ENCODE peak calls at places on chromosomes 11 and 22, in four cellular contexts. V is GM12878, I is K562, A is HepG2. H is an unnamed sample.

GRCh38 chr11:67373916-67374570 is 645 bp upstream of the CLCF1 start:
- DNase-seq in A (peak; percentile 82), V (no peak), I (peak; percentile 84), H (peak; percentile 52)

GRCh38 chr22:37806409-37807338 is 1.1 kb upstream of the GCAT start:
- DNase-seq in A (peak; percentile 34), I (peak; percentile 64), V (no peak), H (no peak)

GRCh38 chr11:65309006-65309405 is 5.7 kb upstream of the CDC42EP2 start:
- DNase-seq in V (no peak), A (no peak), I (no peak), H (no peak)

GRCh38 chr22:46853191-46853590 is 90.7 kb downstream of the TBC1D22A start:
- DNase-seq in V (no peak), A (no peak), I (no peak), H (no peak)

GRCh38 chr11:20608938-20609337 is 9.5 kb downstream of the SLC6A5 start:
- DNase-seq in I (no peak), V (no peak), A (no peak), H (no peak)

GRCh38 chr22:26045051-26045450 is 124.2 kb upstream of the SEZ6L start:
- DNase-seq in V (no peak), A (no peak), I (no peak), H (no peak)

GRCh38 chr11:85459304-85459703 is 167.8 kb downstream of the DLG2 start:
- DNase-seq in I (no peak), V (no peak), A (no peak), H (no peak)

GRCh38 chr11:35144103-35144741 is 5.3 kb downstream of the CD44 start:
- DNase-seq in A (no peak), I (no peak), V (peak; percentile 85), H (no peak)

GRCh38 chr11:113296016-113296415 is 18.4 kb upstream of the TTC12 start:
- DNase-seq in V (no peak), I (no peak), A (no peak), H (no peak)

GRCh38 chr11:131301306-131301705 is 69.1 kb upstream of the NTM start:
- DNase-seq in A (no peak), V (no peak), I (no peak), H (no peak)

GRCh38 chr11:131302831-131303230 is 67.6 kb upstream of the NTM start:
- DNase-seq in V (no peak), I (no peak), A (no peak), H (no peak)

GRCh38 chr11:131300304-131300703 is 70.1 kb upstream of the NTM start:
- DNase-seq in V (no peak), I (no peak), A (no peak), H (no peak)

DNA sequence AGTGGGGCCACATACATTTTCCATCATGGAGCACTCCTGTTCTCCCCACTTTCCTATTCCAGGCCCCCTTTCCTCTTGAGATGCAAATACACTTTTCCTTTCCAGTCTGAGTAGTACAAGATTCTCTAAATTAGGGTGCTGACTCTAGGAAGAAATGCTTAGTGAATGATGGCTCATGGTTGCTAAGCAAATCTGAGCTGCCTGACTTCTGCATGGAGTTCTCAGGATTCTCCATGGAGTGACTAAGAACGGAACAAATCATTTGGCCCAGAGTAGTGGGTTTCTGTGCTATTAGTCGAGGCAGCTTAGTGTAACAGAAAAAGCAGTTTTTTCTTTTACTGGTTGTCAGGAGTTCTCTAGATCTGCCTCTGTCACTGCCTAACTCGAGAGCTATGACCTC is 65.4 kb upstream of the NTM start:
- DNase-seq in V (no peak), I (no peak), A (no peak), H (no peak)
- TF ChIP-seq FOXM1 in V (no peak), I (no peak), A (no peak), H (no peak)

GRCh38 chr11:43521471-43521870 is 159.1 kb upstream of the HSD17B12 start:
- DNase-seq in I (no peak), V (no peak), A (no peak), H (no peak)

GRCh38 chr11:43518407-43519165 is 159.9 kb downstream of the TTC17 start:
- DNase-seq in A (no peak), V (no peak), I (no peak), H (no peak)

DNA sequence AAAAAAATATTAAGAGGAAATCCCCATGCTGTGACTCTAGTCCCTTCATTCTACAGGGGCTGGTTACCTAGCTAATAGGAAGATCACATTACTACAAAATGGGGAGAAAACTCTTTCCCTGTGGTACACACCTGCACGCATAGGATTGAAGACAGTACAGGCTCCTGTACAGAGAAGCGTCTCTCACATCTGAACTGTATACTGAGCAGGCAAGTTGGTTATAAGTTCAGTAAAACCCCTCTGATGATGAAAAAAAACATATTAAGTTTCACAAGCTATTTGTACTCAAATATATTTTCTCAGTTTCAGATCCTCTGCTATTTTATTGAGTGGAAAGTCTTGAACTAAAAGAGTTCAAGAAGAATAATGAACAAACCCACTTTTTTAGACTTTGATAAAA is 156.9 kb upstream of the HSD17B12 start:
- DNase-seq in A (no peak), V (no peak), I (no peak), H (no peak)
- TF ChIP-seq FOXK2 in A (no peak), V (no peak), I (no peak), H (no peak)

DNA sequence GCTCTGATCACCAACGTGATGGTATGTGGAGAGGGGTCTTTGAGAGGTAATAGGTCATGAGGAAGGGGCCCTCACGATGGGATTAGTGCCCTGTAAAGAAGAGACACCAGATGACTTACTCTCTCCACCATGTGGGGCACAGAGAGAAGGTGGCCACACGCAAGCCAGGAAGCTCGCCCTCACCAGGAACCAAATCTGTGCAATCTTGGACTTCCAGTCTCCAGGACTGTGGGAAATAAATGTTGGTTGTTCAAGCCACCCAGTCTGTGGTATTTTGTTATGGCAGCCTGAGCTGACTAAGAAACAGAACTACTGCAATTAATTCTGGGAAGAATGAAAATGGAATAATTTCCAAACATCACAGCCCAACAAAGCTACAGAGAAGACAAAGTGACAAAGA is 117.5 kb downstream of the SNX19 start:
- DNase-seq in A (no peak), V (no peak), I (no peak), H (no peak)
- TF ChIP-seq FOXM1 in A (no peak), V (no peak), I (no peak), H (no peak)

GRCh38 chr22:45036154-45036553 is 26.3 kb upstream of the PHF21B start:
- DNase-seq in V (no peak), A (no peak), I (no peak), H (no peak)
- TF ChIP-seq FOXK2 in V (no peak), A (no peak), I (no peak), H (no peak)

GRCh38 chr11:93198221-93198650 is 445 bp upstream of the SLC36A4 start:
- DNase-seq in V (peak; percentile 4), I (no peak), A (no peak), H (no peak)
- TF ChIP-seq FOXM1 in V (no peak), I (no peak), A (no peak), H (no peak)

DNA sequence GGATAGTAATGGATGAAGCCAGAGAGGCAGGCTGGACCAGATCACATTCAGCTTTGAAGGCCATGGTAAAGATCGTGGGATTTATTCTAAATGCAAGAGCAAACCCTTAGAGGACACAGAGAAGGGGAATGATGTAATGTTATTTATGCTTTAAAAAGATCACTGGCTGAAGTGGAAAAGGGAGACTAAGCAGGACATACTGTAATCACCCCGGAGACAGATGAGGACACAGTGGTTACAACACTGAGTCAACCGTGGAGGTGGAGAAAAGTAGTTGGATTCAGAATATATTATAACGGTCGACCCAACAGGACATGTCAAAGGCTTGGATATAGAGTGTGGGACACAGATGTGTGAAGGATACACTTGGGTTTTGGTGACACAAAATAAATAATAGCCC is 38.5 kb downstream of the CDON start:
- DNase-seq in A (no peak), V (no peak), I (no peak), H (no peak)
- TF ChIP-seq FOXK2 in A (no peak), V (no peak), I (no peak), H (no peak)

DNA sequence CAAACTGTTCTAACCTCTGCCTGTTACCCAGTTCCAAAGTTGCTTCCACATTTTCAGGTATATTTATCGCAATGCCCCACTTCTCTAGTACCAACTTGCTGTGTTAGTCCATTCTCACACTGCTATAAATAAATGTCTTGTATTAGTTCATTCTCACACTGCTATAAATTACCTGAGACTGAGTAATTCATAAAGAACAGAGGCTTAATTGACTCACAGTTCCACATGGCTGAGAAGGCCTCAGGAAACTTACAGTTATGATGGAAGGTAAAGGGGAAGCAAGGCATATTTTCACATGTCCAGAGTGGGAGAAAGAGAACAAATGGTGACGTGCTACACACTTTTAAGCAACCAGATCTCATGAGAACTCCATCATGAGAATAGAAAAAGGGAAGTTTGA is 130.4 kb upstream of the C11orf87 start:
- DNase-seq in I (no peak), V (no peak), A (no peak), H (no peak)
- TF ChIP-seq FOXM1 in I (no peak), V (no peak), A (no peak), H (no peak)

GRCh38 chr11:108466405-108466804 is 924 bp downstream of the C11orf65 start:
- DNase-seq in I (peak; percentile 5), V (no peak), A (no peak), H (no peak)
- TF ChIP-seq FOXK2 in I (no peak), V (no peak), A (no peak), H (no peak)

GRCh38 chr11:120352405-120352804 is 16.2 kb downstream of the ARHGEF12 start:
- DNase-seq in V (no peak), A (no peak), I (peak; percentile 48), H (no peak)
- TF ChIP-seq FOXM1 in V (no peak), A (no peak), I (no peak), H (no peak)

H was measured in HEK293T.